ENCODE peak calls at places on chromosomes 6 and 20, in eight cellular contexts. U is AG09309, K is natural killer cell, A is fibroblast of the aortic adventitia, J is neural crest cell, Y is AG09319, F is progenitor cell of endocrine pancreas, B is heart right ventricle. R is an unnamed sample.

GRCh38 chr6:25660512-25660911 is 8.5 kb downstream of the SCGN start:
- DNase-seq in U (peak), K (no peak), A (no peak), J (no peak), Y (no peak), F (no peak), B (no peak), R (peak)

GRCh38 chr6:161242779-161243693 is 30.8 kb downstream of the AGPAT4 start:
- DNase-seq in U (peak), K (peak), A (peak), J (no peak), Y (peak), F (no peak), B (no peak), R (peak)

GRCh38 chr20:43977962-43978361 is 63.3 kb downstream of the TOX2 start:
- DNase-seq in U (no peak), K (no peak), A (peak), J (no peak), Y (no peak), F (no peak), B (no peak), R (no peak)

GRCh38 chr20:38932457-38933120 is 6.4 kb downstream of the FAM83D start:
- DNase-seq in U (no peak), K (no peak), A (peak), J (no peak), Y (peak), F (no peak), B (no peak), R (peak)

GRCh38 chr6:155645328-155645727 is 189.7 kb upstream of the NOX3 start:
- DNase-seq in U (no peak), K (no peak), A (peak), J (no peak), Y (no peak), F (no peak), B (no peak), R (peak)

GRCh38 chr6:31204751-31205145 is 34.3 kb upstream of the POU5F1 start:
- DNase-seq in U (no peak), K (no peak), A (no peak), J (no peak), Y (no peak), F (no peak), B (no peak), R (no peak)

GRCh38 chr6:403659-404655 is 12.4 kb downstream of the IRF4 start:
- DNase-seq in U (no peak), K (no peak), A (no peak), J (no peak), Y (no peak), F (no peak), B (no peak), R (no peak)

GRCh38 chr6:134623391-134623790 is 305.5 kb upstream of the SGK1 start:
- DNase-seq in U (no peak), K (no peak), A (no peak), J (no peak), Y (no peak), F (no peak), B (no peak), R (no peak)

GRCh38 chr20:47125553-47126373 is 230.7 kb downstream of the ZMYND8 start:
- DNase-seq in U (no peak), K (no peak), A (peak), J (no peak), Y (no peak), F (no peak), B (no peak), R (no peak)
- TF ChIP-seq CTCF in U (no peak), K (no peak), A (peak), J (no peak), Y (no peak), F (no peak), B (no peak), R (no peak)

GRCh38 chr6:168451805-168452204 is 10.8 kb downstream of the SMOC2 start:
- DNase-seq in U (no peak), K (no peak), A (no peak), J (no peak), Y (no peak), F (no peak), B (no peak), R (no peak)
- TF ChIP-seq CTCF in U (no peak), K (no peak), A (peak), J (peak), Y (no peak), F (peak), B (peak), R (peak)

DNA sequence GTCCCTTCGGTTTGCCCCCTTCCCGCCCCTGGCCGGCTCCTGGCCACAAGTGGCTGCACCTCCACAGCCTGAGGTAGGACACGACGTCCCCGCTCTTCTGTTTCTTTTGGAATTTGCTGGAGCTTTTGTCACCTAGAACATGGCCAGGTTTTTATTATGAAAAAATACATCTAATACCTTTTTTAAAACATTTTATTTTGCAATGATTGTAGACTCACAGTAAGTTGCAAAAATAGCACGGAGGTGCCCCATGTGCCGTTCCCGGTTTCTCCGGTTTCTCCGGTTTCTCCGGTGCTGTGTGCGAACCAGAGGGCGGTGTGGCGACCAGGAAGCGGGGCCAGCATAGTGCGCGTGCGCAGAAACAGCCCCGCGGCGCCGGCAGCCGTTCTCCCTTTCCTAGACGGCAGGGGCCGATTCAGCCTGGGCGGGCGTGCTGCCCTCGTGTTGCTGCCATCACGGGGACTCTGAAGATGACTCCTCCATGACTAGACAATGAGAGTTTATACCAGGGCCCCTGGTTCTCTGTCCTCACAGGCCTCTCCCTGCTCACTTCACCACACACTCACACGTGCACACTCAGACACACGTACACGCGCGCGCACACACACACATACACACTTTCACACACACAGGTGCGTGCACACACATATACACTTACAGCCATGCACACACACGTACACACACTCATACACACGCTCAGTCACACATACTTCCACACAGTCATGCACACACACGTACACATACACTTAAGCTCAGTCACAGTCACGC is 102.1 kb downstream of the TMEM242 start:
- DNase-seq in U (no peak), K (peak), A (peak), J (peak), Y (no peak), F (peak), B (peak), R (peak)
- TF ChIP-seq CTCF in U (peak), K (no peak), A (peak), J (peak), Y (peak), F (no peak), B (peak), R (peak)

GRCh38 chr6:33082702-33083101 is 6.9 kb downstream of the HLA-DPB1 start:
- DNase-seq in U (no peak), K (no peak), A (peak), J (no peak), Y (no peak), F (no peak), B (no peak), R (no peak)
- TF ChIP-seq CTCF in U (no peak), K (peak), A (peak), J (peak), Y (peak), F (peak), B (peak), R (no peak)

R was measured in fibroblast of pulmonary artery.